ENCODE peak calls at places on chromosomes 2 and 18, in five cellular contexts. One of them, this sample, is unnamed.

GRCh38 chr2:218286570-218287459 is 5.5 kb downstream of the TMBIM1 start:
- DNase-seq in mesendoderm: peak; percentile 98
- DNase-seq in pancreas: peak; percentile 91
- DNase-seq in GM23248: peak; percentile 98
- DNase-seq in endothelial cell of umbilical vein: peak; percentile 93
- DNase-seq in this sample: peak; percentile 96

GRCh38 chr2:150174396-150174795 is 313.1 kb downstream of the RND3 start:
- DNase-seq in pancreas: no peak
- DNase-seq in GM23248: no peak
- DNase-seq in endothelial cell of umbilical vein: no peak
- DNase-seq in mesendoderm: no peak
- DNase-seq in this sample: no peak

GRCh38 chr18:9757851-9758587 is 49.9 kb downstream of the RAB31 start:
- DNase-seq in mesendoderm: no peak
- DNase-seq in endothelial cell of umbilical vein: no peak
- DNase-seq in pancreas: no peak
- DNase-seq in GM23248: peak; percentile 38
- DNase-seq in this sample: no peak

GRCh38 chr2:143717053-143717452 is 587.8 kb downstream of the ARHGAP15 start:
- DNase-seq in endothelial cell of umbilical vein: no peak
- DNase-seq in mesendoderm: no peak
- DNase-seq in pancreas: no peak
- DNase-seq in GM23248: peak; percentile 21
- DNase-seq in this sample: no peak

GRCh38 chr18:60053747-60054304 is 154.0 kb downstream of the PMAIP1 start:
- DNase-seq in pancreas: no peak
- DNase-seq in endothelial cell of umbilical vein: peak; percentile 2
- DNase-seq in mesendoderm: peak; percentile 84
- DNase-seq in GM23248: peak; percentile 98
- DNase-seq in this sample: peak; percentile 60

GRCh38 chr2:148812306-148812705 is 62.7 kb upstream of the KIF5C start:
- DNase-seq in mesendoderm: no peak
- DNase-seq in GM23248: peak; percentile 70
- DNase-seq in endothelial cell of umbilical vein: peak; percentile 67
- DNase-seq in pancreas: no peak
- DNase-seq in this sample: no peak

GRCh38 chr2:41326801-41327200 is 721.0 kb upstream of the PKDCC start:
- DNase-seq in mesendoderm: peak; percentile 29
- DNase-seq in GM23248: no peak
- DNase-seq in endothelial cell of umbilical vein: no peak
- DNase-seq in pancreas: no peak
- DNase-seq in this sample: no peak

GRCh38 chr2:203062126-203062525 is 47.5 kb downstream of the NBEAL1 start:
- DNase-seq in pancreas: no peak
- DNase-seq in mesendoderm: peak; percentile 28
- DNase-seq in endothelial cell of umbilical vein: no peak
- DNase-seq in GM23248: no peak
- DNase-seq in this sample: no peak

DNA sequence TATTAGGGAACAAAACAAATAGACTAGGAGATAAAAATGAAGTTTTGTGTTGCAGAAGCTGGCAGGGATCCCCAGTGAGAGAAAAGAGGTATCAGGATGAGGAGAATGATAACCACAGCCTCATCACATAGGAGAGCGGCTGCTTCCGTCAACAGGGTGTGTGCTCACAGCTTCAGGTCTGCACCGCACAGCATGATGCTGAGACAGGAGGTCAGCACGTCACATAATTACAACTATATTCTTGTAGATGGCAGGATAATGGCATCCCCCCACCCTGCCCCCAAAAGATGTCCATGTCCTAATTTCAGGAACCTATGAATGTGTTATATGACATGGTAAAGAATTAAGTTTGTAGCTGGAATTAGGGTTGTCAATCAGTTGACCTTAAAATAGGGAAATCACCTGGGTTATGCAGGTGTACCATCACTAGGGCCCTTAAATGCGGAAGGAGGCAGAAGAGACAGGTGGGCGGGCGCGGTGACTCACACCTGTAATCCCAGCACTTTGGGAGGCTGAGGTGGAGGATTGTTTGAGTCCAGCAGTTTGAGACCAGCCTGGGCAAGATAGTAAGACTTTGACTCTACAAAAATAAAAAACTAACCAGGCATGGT is 73.9 kb downstream of the ARL4C start:
- DNase-seq in GM23248: no peak
- DNase-seq in endothelial cell of umbilical vein: no peak
- DNase-seq in mesendoderm: no peak
- DNase-seq in pancreas: no peak
- DNase-seq in this sample: no peak
- H3K27ac ChIP-seq in GM23248: peak overlapping the region; percentile 37
- H3K27ac ChIP-seq in endothelial cell of umbilical vein: no peak overlapping the region
- H3K27ac ChIP-seq in mesendoderm: no peak overlapping the region
- H3K27ac ChIP-seq in pancreas: no peak overlapping the region
- H3K27ac ChIP-seq in this sample: no peak overlapping the region

GRCh38 chr18:25313274-25313673 is 38.7 kb downstream of the ZNF521 start:
- DNase-seq in endothelial cell of umbilical vein: peak; percentile 38
- DNase-seq in mesendoderm: peak; percentile 19
- DNase-seq in pancreas: no peak
- DNase-seq in GM23248: no peak
- DNase-seq in this sample: no peak
- H3K27ac ChIP-seq in endothelial cell of umbilical vein: no peak overlapping the region
- H3K27ac ChIP-seq in mesendoderm: no peak overlapping the region
- H3K27ac ChIP-seq in pancreas: no peak overlapping the region
- H3K27ac ChIP-seq in GM23248: no peak overlapping the region
- H3K27ac ChIP-seq in this sample: no peak overlapping the region

GRCh38 chr18:34957119-34957863 is 83.9 kb upstream of the MAPRE2 start:
- DNase-seq in endothelial cell of umbilical vein: peak; percentile 25
- DNase-seq in GM23248: no peak
- DNase-seq in mesendoderm: peak; percentile 72
- DNase-seq in pancreas: no peak
- DNase-seq in this sample: peak; percentile 91
- H3K27ac ChIP-seq in endothelial cell of umbilical vein: peak overlapping the region; percentile 95
- H3K27ac ChIP-seq in GM23248: no peak overlapping the region
- H3K27ac ChIP-seq in mesendoderm: no peak overlapping the region
- H3K27ac ChIP-seq in pancreas: no peak overlapping the region
- H3K27ac ChIP-seq in this sample: peak overlapping the region; percentile 32

GRCh38 chr2:69191672-69192071 is 178.7 kb downstream of the ANTXR1 start:
- DNase-seq in endothelial cell of umbilical vein: no peak
- DNase-seq in GM23248: no peak
- DNase-seq in mesendoderm: no peak
- DNase-seq in pancreas: no peak
- DNase-seq in this sample: no peak
- H3K27ac ChIP-seq in endothelial cell of umbilical vein: no peak overlapping the region
- H3K27ac ChIP-seq in GM23248: peak overlapping the region; percentile 54
- H3K27ac ChIP-seq in mesendoderm: no peak overlapping the region
- H3K27ac ChIP-seq in pancreas: no peak overlapping the region
- H3K27ac ChIP-seq in this sample: no peak overlapping the region

DNA sequence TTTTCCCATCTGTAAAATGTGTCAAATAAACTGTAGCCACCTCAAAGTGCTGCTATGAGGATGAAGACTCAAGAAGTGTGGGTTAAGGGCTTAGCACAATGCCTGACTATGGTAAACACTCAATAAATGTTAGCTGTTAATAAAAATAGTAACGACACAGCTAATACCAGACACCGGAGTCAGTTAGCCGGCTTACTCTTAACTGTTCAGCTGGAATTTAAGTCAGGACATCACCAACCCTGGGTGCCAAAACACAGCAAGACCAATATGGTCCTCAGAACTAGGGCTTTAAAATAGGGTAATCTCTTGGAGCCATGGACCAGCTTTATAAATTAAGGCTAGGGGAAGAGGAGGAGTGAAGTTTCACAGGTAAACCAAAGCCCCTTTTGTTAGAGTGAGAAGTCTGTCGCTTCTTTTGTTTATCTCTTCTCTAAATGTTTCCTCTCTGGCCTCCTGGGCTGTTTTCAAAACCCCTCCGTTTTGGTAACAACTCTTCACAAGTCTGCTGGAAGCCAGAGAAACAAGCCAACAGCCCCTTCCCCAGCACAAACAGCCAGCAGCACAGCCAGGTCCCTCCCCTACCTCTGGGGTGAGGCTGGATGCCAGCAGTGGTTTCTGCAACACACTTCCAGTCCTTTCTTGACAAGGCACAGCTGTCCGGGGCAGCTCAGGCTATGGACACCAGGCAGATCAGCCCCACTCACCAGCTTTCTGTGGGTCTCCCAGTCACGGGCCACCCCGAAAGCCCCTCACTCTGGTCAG is 13.8 kb upstream of the FZD7 start:
- DNase-seq in GM23248: no peak
- DNase-seq in pancreas: no peak
- DNase-seq in endothelial cell of umbilical vein: no peak
- DNase-seq in mesendoderm: peak; percentile 91
- DNase-seq in this sample: no peak
- H3K27ac ChIP-seq in GM23248: no peak overlapping the region
- H3K27ac ChIP-seq in pancreas: no peak overlapping the region
- H3K27ac ChIP-seq in endothelial cell of umbilical vein: no peak overlapping the region
- H3K27ac ChIP-seq in mesendoderm: peak overlapping the region; percentile 81
- H3K27ac ChIP-seq in this sample: no peak overlapping the region

GRCh38 chr2:55459278-55459677 is 39.6 kb upstream of the CCDC88A start:
- DNase-seq in pancreas: no peak
- DNase-seq in endothelial cell of umbilical vein: no peak
- DNase-seq in GM23248: no peak
- DNase-seq in mesendoderm: no peak
- DNase-seq in this sample: no peak
- H3K27ac ChIP-seq in pancreas: no peak overlapping the region
- H3K27ac ChIP-seq in endothelial cell of umbilical vein: no peak overlapping the region
- H3K27ac ChIP-seq in GM23248: no peak overlapping the region
- H3K27ac ChIP-seq in mesendoderm: no peak overlapping the region
- H3K27ac ChIP-seq in this sample: no peak overlapping the region

GRCh38 chr18:36627616-36628015 is 201.2 kb downstream of the TPGS2 start:
- DNase-seq in mesendoderm: no peak
- DNase-seq in GM23248: no peak
- DNase-seq in endothelial cell of umbilical vein: no peak
- DNase-seq in pancreas: no peak
- DNase-seq in this sample: no peak
- H3K27ac ChIP-seq in mesendoderm: no peak overlapping the region
- H3K27ac ChIP-seq in GM23248: no peak overlapping the region
- H3K27ac ChIP-seq in endothelial cell of umbilical vein: no peak overlapping the region
- H3K27ac ChIP-seq in pancreas: no peak overlapping the region
- H3K27ac ChIP-seq in this sample: no peak overlapping the region

GRCh38 chr2:159708066-159708760 is 4.1 kb upstream of the MARCHF7 start:
- DNase-seq in GM23248: no peak
- DNase-seq in pancreas: no peak
- DNase-seq in endothelial cell of umbilical vein: no peak
- DNase-seq in mesendoderm: no peak
- DNase-seq in this sample: no peak

GRCh38 chr2:159711562-159712193 is 628 bp upstream of the MARCHF7 start:
- DNase-seq in endothelial cell of umbilical vein: no peak
- DNase-seq in pancreas: no peak
- DNase-seq in GM23248: no peak
- DNase-seq in mesendoderm: no peak
- DNase-seq in this sample: no peak

GRCh38 chr2:159712929-159713575 is 746 bp downstream of the MARCHF7 start:
- DNase-seq in pancreas: no peak
- DNase-seq in endothelial cell of umbilical vein: no peak
- DNase-seq in GM23248: peak; percentile 62
- DNase-seq in mesendoderm: no peak
- DNase-seq in this sample: peak; percentile 9

GRCh38 chr2:159712194-159712928 is at the start of gene MARCHF7:
- DNase-seq in mesendoderm: peak; percentile 98
- DNase-seq in GM23248: peak; percentile 99
- DNase-seq in endothelial cell of umbilical vein: peak; percentile 96
- DNase-seq in pancreas: peak; percentile 98
- DNase-seq in this sample: peak; percentile 95

DNA sequence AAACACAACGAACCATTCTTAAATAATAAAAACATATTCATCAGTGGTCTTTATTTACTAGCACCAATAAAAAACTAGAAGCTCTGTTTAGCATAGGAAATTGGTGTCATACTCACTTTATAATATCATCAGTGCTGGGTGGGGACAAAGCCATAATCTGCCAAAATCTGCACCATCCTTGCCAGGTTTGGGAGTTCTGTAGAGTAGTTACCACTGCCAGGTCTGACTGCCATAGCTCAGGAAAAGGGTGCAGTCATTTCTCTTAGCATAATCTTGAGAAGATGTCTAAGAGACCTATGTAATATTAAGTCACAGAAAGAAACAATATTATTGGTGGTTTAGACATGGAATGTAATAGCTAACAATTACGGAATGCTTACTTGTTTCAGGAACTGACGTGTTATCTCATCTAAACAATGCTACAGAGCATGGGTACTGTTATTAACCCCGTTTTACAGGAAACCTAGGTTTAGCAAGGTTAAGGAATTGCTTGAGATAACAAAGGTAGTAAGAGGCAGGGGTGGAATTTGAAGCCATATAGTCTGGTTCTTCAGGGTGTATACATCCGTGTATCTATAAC is 1.6 kb upstream of the MARCHF7 start:
- DNase-seq in endothelial cell of umbilical vein: peak; percentile 81
- DNase-seq in GM23248: peak; percentile 46
- DNase-seq in pancreas: no peak
- DNase-seq in mesendoderm: peak; percentile 52
- DNase-seq in this sample: no peak
- H3K27ac ChIP-seq in endothelial cell of umbilical vein: peak overlapping the region; percentile 86
- H3K27ac ChIP-seq in GM23248: peak overlapping the region; percentile 94
- H3K27ac ChIP-seq in pancreas: no peak overlapping the region
- H3K27ac ChIP-seq in mesendoderm: no peak overlapping the region
- H3K27ac ChIP-seq in this sample: no peak overlapping the region

DNA sequence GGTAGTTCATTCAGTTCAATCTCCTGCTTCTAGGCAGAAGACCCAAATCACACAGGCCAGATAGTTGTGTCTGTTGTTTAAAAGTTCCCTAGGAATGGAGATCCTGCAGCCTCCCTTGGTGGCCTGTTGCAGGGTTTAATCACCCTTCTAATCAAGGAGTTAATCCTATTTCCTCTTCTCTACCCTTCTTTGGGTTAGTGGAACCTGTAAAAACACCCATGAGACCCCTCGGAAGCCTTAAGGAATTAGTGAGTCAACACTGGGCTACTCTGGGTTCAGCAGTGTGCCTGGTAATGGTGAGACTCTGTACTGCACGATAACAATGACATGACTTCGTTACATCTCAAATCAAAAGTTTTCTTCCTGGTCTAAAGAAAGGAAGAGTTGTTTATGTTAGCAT is 217.6 kb upstream of the NRP2 start:
- DNase-seq in endothelial cell of umbilical vein: no peak
- DNase-seq in mesendoderm: peak; percentile 85
- DNase-seq in GM23248: no peak
- DNase-seq in pancreas: no peak
- DNase-seq in this sample: no peak
- H3K27ac ChIP-seq in endothelial cell of umbilical vein: no peak overlapping the region
- H3K27ac ChIP-seq in mesendoderm: no peak overlapping the region
- H3K27ac ChIP-seq in GM23248: no peak overlapping the region
- H3K27ac ChIP-seq in pancreas: no peak overlapping the region
- H3K27ac ChIP-seq in this sample: no peak overlapping the region

GRCh38 chr2:25304339-25304728 is 37.4 kb downstream of the DNMT3A start:
- DNase-seq in endothelial cell of umbilical vein: no peak
- DNase-seq in mesendoderm: peak; percentile 33
- DNase-seq in GM23248: no peak
- DNase-seq in pancreas: no peak
- DNase-seq in this sample: no peak

GRCh38 chr2:25305809-25306208 is 35.9 kb downstream of the DNMT3A start:
- DNase-seq in pancreas: no peak
- DNase-seq in mesendoderm: no peak
- DNase-seq in GM23248: no peak
- DNase-seq in endothelial cell of umbilical vein: no peak
- DNase-seq in this sample: no peak

GRCh38 chr2:25306767-25307368 is 34.9 kb downstream of the DNMT3A start:
- DNase-seq in pancreas: no peak
- DNase-seq in endothelial cell of umbilical vein: no peak
- DNase-seq in mesendoderm: no peak
- DNase-seq in GM23248: peak; percentile 14
- DNase-seq in this sample: no peak

GRCh38 chr2:25303517-25304338 is 38.0 kb downstream of the DNMT3A start:
- DNase-seq in pancreas: no peak
- DNase-seq in GM23248: no peak
- DNase-seq in endothelial cell of umbilical vein: no peak
- DNase-seq in mesendoderm: peak; percentile 26
- DNase-seq in this sample: no peak

GRCh38 chr2:25305197-25305596 is 36.5 kb downstream of the DNMT3A start:
- DNase-seq in pancreas: no peak
- DNase-seq in endothelial cell of umbilical vein: no peak
- DNase-seq in mesendoderm: no peak
- DNase-seq in GM23248: no peak
- DNase-seq in this sample: no peak
- H3K27ac ChIP-seq in pancreas: no peak overlapping the region
- H3K27ac ChIP-seq in endothelial cell of umbilical vein: no peak overlapping the region
- H3K27ac ChIP-seq in mesendoderm: no peak overlapping the region
- H3K27ac ChIP-seq in GM23248: no peak overlapping the region
- H3K27ac ChIP-seq in this sample: no peak overlapping the region